ENCODE peak calls at places on chromosome 12, in six cellular contexts. One of them, this sample, is unnamed.

GRCh38 chr12:109934026-109934425 is 34.0 kb downstream of the TCHP start:
- DNase-seq in coronary artery: no peak
- DNase-seq in stomach: no peak
- DNase-seq in progenitor cell of endocrine pancreas: no peak
- DNase-seq in K562: no peak
- DNase-seq in cardiac muscle cell: peak; percentile 37
- DNase-seq in this sample: no peak

GRCh38 chr12:7150356-7150755 is 20.2 kb downstream of the CLSTN3 start:
- DNase-seq in progenitor cell of endocrine pancreas: no peak
- DNase-seq in stomach: no peak
- DNase-seq in cardiac muscle cell: no peak
- DNase-seq in coronary artery: no peak
- DNase-seq in K562: no peak
- DNase-seq in this sample: no peak

GRCh38 chr12:99505805-99506204 is 141.7 kb upstream of the GARIN6 start:
- DNase-seq in coronary artery: no peak
- DNase-seq in stomach: no peak
- DNase-seq in cardiac muscle cell: no peak
- DNase-seq in K562: no peak
- DNase-seq in progenitor cell of endocrine pancreas: no peak
- DNase-seq in this sample: no peak

GRCh38 chr12:42201061-42201460 is 37.0 kb downstream of the YAF2 start:
- DNase-seq in cardiac muscle cell: no peak
- DNase-seq in K562: no peak
- DNase-seq in coronary artery: no peak
- DNase-seq in progenitor cell of endocrine pancreas: no peak
- DNase-seq in stomach: no peak
- DNase-seq in this sample: no peak

GRCh38 chr12:15435597-15435996 is 113.3 kb downstream of the PTPRO start:
- DNase-seq in coronary artery: no peak
- DNase-seq in cardiac muscle cell: peak; percentile 7
- DNase-seq in K562: no peak
- DNase-seq in progenitor cell of endocrine pancreas: no peak
- DNase-seq in stomach: no peak
- DNase-seq in this sample: no peak

GRCh38 chr12:67469666-67470065 is 178.9 kb upstream of the DYRK2 start:
- DNase-seq in stomach: no peak
- DNase-seq in progenitor cell of endocrine pancreas: no peak
- DNase-seq in cardiac muscle cell: peak; percentile 30
- DNase-seq in K562: no peak
- DNase-seq in coronary artery: no peak
- DNase-seq in this sample: peak; percentile 29

GRCh38 chr12:120940799-120941198 is 36.6 kb upstream of the SPPL3 start:
- DNase-seq in stomach: no peak
- DNase-seq in cardiac muscle cell: peak; percentile 39
- DNase-seq in K562: no peak
- DNase-seq in coronary artery: no peak
- DNase-seq in progenitor cell of endocrine pancreas: no peak
- DNase-seq in this sample: no peak

GRCh38 chr12:85923767-85924331 is 49.8 kb downstream of the NTS start:
- DNase-seq in K562: peak; percentile 7
- DNase-seq in progenitor cell of endocrine pancreas: no peak
- DNase-seq in cardiac muscle cell: peak; percentile 55
- DNase-seq in coronary artery: no peak
- DNase-seq in stomach: no peak
- DNase-seq in this sample: no peak

GRCh38 chr12:68067762-68068376 is 78.6 kb downstream of the IFNG-AS1 start:
- DNase-seq in K562: peak; percentile 10
- DNase-seq in cardiac muscle cell: peak; percentile 1
- DNase-seq in stomach: no peak
- DNase-seq in progenitor cell of endocrine pancreas: no peak
- DNase-seq in coronary artery: no peak
- DNase-seq in this sample: no peak

GRCh38 chr12:47991106-47991550 is 13.1 kb downstream of the COL2A1 start:
- DNase-seq in progenitor cell of endocrine pancreas: no peak
- DNase-seq in stomach: no peak
- DNase-seq in K562: no peak
- DNase-seq in coronary artery: no peak
- DNase-seq in cardiac muscle cell: no peak
- DNase-seq in this sample: no peak

GRCh38 chr12:95017482-95017881 is 14.0 kb upstream of the NDUFA12 start:
- DNase-seq in K562: no peak
- DNase-seq in cardiac muscle cell: no peak
- DNase-seq in coronary artery: no peak
- DNase-seq in stomach: no peak
- DNase-seq in progenitor cell of endocrine pancreas: no peak
- DNase-seq in this sample: no peak

GRCh38 chr12:89970646-89971192 is 262.1 kb upstream of the ATP2B1 start:
- DNase-seq in stomach: no peak
- DNase-seq in cardiac muscle cell: no peak
- DNase-seq in K562: no peak
- DNase-seq in progenitor cell of endocrine pancreas: no peak
- DNase-seq in coronary artery: no peak
- DNase-seq in this sample: no peak

GRCh38 chr12:120662879-120663278 is 22.5 kb downstream of the CABP1 start:
- DNase-seq in coronary artery: no peak
- DNase-seq in progenitor cell of endocrine pancreas: no peak
- DNase-seq in stomach: no peak
- DNase-seq in cardiac muscle cell: no peak
- DNase-seq in K562: no peak
- DNase-seq in this sample: no peak

GRCh38 chr12:9389796-9390195 is 181.6 kb upstream of the PZP start:
- DNase-seq in progenitor cell of endocrine pancreas: no peak
- DNase-seq in coronary artery: no peak
- DNase-seq in stomach: no peak
- DNase-seq in K562: no peak
- DNase-seq in cardiac muscle cell: no peak
- DNase-seq in this sample: no peak

GRCh38 chr12:53966385-53967133 is 6.4 kb upstream of the HOXC11 start:
- DNase-seq in progenitor cell of endocrine pancreas: no peak
- DNase-seq in stomach: no peak
- DNase-seq in coronary artery: no peak
- DNase-seq in cardiac muscle cell: no peak
- DNase-seq in K562: no peak
- DNase-seq in this sample: no peak

GRCh38 chr12:100672075-100672592 is 98.7 kb downstream of the GAS2L3 start:
- DNase-seq in K562: peak; percentile 62
- DNase-seq in cardiac muscle cell: no peak
- DNase-seq in progenitor cell of endocrine pancreas: no peak
- DNase-seq in stomach: no peak
- DNase-seq in coronary artery: no peak
- DNase-seq in this sample: peak; percentile 15

GRCh38 chr12:53892760-53893159 is 45.9 kb upstream of the HOXC13 start:
- DNase-seq in stomach: no peak
- DNase-seq in coronary artery: no peak
- DNase-seq in cardiac muscle cell: no peak
- DNase-seq in K562: no peak
- DNase-seq in progenitor cell of endocrine pancreas: no peak
- DNase-seq in this sample: no peak

GRCh38 chr12:89208661-89209096 is 143.6 kb downstream of the DUSP6 start:
- DNase-seq in progenitor cell of endocrine pancreas: no peak
- DNase-seq in cardiac muscle cell: peak; percentile 70
- DNase-seq in stomach: no peak
- DNase-seq in coronary artery: no peak
- DNase-seq in K562: no peak
- DNase-seq in this sample: no peak

GRCh38 chr12:8156845-8157244 is at the start of gene ZNF705A:
- DNase-seq in K562: no peak
- DNase-seq in coronary artery: no peak
- DNase-seq in cardiac muscle cell: peak; percentile 63
- DNase-seq in progenitor cell of endocrine pancreas: no peak
- DNase-seq in stomach: no peak
- DNase-seq in this sample: no peak

GRCh38 chr12:93179792-93180191 is 197.9 kb upstream of the NUDT4 start:
- DNase-seq in progenitor cell of endocrine pancreas: no peak
- DNase-seq in stomach: no peak
- DNase-seq in K562: no peak
- DNase-seq in cardiac muscle cell: no peak
- DNase-seq in coronary artery: no peak
- DNase-seq in this sample: peak; percentile 22

GRCh38 chr12:106386836-106387555 is 29.4 kb downstream of the POLR3B start:
- DNase-seq in stomach: no peak
- DNase-seq in progenitor cell of endocrine pancreas: no peak
- DNase-seq in cardiac muscle cell: peak; percentile 24
- DNase-seq in coronary artery: no peak
- DNase-seq in K562: no peak
- DNase-seq in this sample: no peak

GRCh38 chr12:44571031-44571550 is 305.0 kb downstream of the NELL2 start:
- DNase-seq in stomach: no peak
- DNase-seq in coronary artery: no peak
- DNase-seq in cardiac muscle cell: no peak
- DNase-seq in K562: no peak
- DNase-seq in progenitor cell of endocrine pancreas: no peak
- DNase-seq in this sample: no peak

GRCh38 chr12:3116106-3116898 is 39.1 kb downstream of the TSPAN9 start:
- DNase-seq in stomach: no peak
- DNase-seq in progenitor cell of endocrine pancreas: no peak
- DNase-seq in K562: no peak
- DNase-seq in coronary artery: no peak
- DNase-seq in cardiac muscle cell: no peak
- DNase-seq in this sample: no peak

GRCh38 chr12:60475825-60476224 is 880.0 kb downstream of the SLC16A7 start:
- DNase-seq in progenitor cell of endocrine pancreas: no peak
- DNase-seq in K562: no peak
- DNase-seq in cardiac muscle cell: no peak
- DNase-seq in stomach: no peak
- DNase-seq in coronary artery: no peak
- DNase-seq in this sample: no peak

GRCh38 chr12:79635676-79636075 is 55.1 kb downstream of the PAWR start:
- DNase-seq in cardiac muscle cell: peak; percentile 69
- DNase-seq in stomach: no peak
- DNase-seq in progenitor cell of endocrine pancreas: no peak
- DNase-seq in coronary artery: no peak
- DNase-seq in K562: no peak
- DNase-seq in this sample: no peak

GRCh38 chr12:108403952-108404351 is 64.8 kb upstream of the CMKLR1 start:
- DNase-seq in cardiac muscle cell: no peak
- DNase-seq in stomach: no peak
- DNase-seq in K562: no peak
- DNase-seq in coronary artery: no peak
- DNase-seq in progenitor cell of endocrine pancreas: no peak
- DNase-seq in this sample: no peak

GRCh38 chr12:121404734-121405133 is 4.8 kb downstream of the RNF34 start:
- DNase-seq in stomach: peak; percentile 48
- DNase-seq in K562: no peak
- DNase-seq in coronary artery: no peak
- DNase-seq in cardiac muscle cell: peak; percentile 26
- DNase-seq in progenitor cell of endocrine pancreas: no peak
- DNase-seq in this sample: no peak

GRCh38 chr12:71782007-71782406 is 27.3 kb downstream of the RAB21 start:
- DNase-seq in coronary artery: no peak
- DNase-seq in cardiac muscle cell: no peak
- DNase-seq in stomach: no peak
- DNase-seq in progenitor cell of endocrine pancreas: no peak
- DNase-seq in K562: no peak
- DNase-seq in this sample: no peak

GRCh38 chr12:108205864-108206263 is 76.8 kb downstream of the WSCD2 start:
- DNase-seq in cardiac muscle cell: no peak
- DNase-seq in progenitor cell of endocrine pancreas: no peak
- DNase-seq in stomach: no peak
- DNase-seq in K562: no peak
- DNase-seq in coronary artery: no peak
- DNase-seq in this sample: no peak

GRCh38 chr12:49322708-49323523 is at the start of gene TROAP:
- DNase-seq in cardiac muscle cell: peak; percentile 99
- DNase-seq in progenitor cell of endocrine pancreas: peak; percentile 95
- DNase-seq in K562: peak; percentile 99
- DNase-seq in coronary artery: peak; percentile 98
- DNase-seq in stomach: peak; percentile 97
- DNase-seq in this sample: peak; percentile 98
- TF ChIP-seq CTCF in cardiac muscle cell: no peak
- TF ChIP-seq CTCF in progenitor cell of endocrine pancreas: no peak
- TF ChIP-seq CTCF in K562: no peak
- TF ChIP-seq CTCF in coronary artery: no peak
- TF ChIP-seq CTCF in stomach: no peak
- TF ChIP-seq CTCF in this sample: no peak

DNA sequence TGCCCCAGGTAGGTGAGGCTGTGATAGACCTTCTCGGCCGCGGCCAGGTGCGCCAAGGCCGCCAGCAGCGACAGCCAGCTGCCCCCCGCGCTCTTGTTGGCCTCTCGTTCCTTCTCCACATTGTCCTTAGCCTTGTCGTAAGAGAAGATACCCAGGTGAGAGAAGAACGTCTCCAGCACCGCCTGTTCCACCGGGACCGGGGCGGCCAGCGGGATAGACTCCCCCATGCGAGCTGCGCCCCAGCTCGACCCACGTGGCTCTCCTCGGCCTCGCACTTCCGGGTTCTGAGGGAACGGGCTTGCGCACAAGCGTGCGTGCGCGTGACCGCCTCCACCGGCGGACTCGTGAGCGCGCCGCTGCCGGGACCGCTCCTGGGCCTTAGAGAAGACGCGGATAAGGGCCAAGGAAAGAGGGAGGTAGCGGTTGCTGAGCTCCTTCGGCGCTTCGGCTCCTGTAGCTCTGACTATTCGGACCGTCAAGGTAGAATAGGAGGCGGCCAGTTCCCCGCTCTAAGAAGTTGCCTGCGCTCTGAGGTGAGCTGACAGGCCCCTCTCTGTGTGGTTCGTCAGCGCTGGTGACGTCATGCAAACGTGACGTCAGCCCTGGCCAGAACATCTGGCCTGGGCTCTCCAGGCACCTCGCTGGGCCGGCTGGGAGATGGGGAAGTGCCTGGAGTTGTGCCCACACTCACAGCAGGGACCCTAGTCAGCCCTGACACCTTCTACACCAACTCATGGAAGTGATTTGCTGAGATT is at the start of gene KICS2:
- DNase-seq in progenitor cell of endocrine pancreas: peak; percentile 78
- DNase-seq in coronary artery: peak; percentile 96
- DNase-seq in stomach: peak; percentile 94
- DNase-seq in K562: peak; percentile 92
- DNase-seq in cardiac muscle cell: peak; percentile 97
- DNase-seq in this sample: peak; percentile 92
- TF ChIP-seq CTCF in progenitor cell of endocrine pancreas: no peak
- TF ChIP-seq CTCF in coronary artery: no peak
- TF ChIP-seq CTCF in stomach: no peak
- TF ChIP-seq CTCF in K562: peak; percentile 6
- TF ChIP-seq CTCF in cardiac muscle cell: no peak
- TF ChIP-seq CTCF in this sample: peak; percentile 6

DNA sequence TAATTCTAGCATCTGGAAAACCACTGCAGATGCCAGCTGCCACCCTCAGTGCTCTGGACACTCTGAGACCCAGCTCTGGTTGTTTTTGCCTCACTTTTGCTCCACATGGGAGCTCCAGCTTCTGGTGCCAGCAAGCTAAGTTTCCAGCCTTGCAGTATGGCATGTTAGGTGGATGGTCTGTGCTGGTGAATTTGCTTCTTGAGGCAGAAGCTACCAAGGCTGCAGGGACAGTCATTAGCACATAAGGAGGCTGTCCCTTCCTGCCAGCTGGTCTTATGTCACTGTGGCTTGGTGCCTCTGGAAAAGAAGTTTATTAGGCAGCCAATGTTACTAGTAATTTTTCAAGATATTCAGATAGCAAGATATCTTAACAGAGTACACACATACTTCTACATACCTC is 64.2 kb upstream of the CSRP2 start:
- DNase-seq in progenitor cell of endocrine pancreas: no peak
- DNase-seq in coronary artery: no peak
- DNase-seq in K562: no peak
- DNase-seq in cardiac muscle cell: no peak
- DNase-seq in stomach: no peak
- DNase-seq in this sample: no peak
- TF ChIP-seq CTCF in progenitor cell of endocrine pancreas: no peak
- TF ChIP-seq CTCF in coronary artery: no peak
- TF ChIP-seq CTCF in K562: no peak
- TF ChIP-seq CTCF in cardiac muscle cell: no peak
- TF ChIP-seq CTCF in stomach: no peak
- TF ChIP-seq CTCF in this sample: no peak

GRCh38 chr12:46110928-46111699 is 120.7 kb upstream of the SCAF11 start:
- DNase-seq in K562: no peak
- DNase-seq in stomach: no peak
- DNase-seq in progenitor cell of endocrine pancreas: no peak
- DNase-seq in coronary artery: no peak
- DNase-seq in cardiac muscle cell: no peak
- DNase-seq in this sample: no peak
- TF ChIP-seq CTCF in K562: no peak
- TF ChIP-seq CTCF in stomach: no peak
- TF ChIP-seq CTCF in progenitor cell of endocrine pancreas: peak; percentile 29
- TF ChIP-seq CTCF in coronary artery: no peak
- TF ChIP-seq CTCF in cardiac muscle cell: no peak
- TF ChIP-seq CTCF in this sample: no peak

This sample was measured in heart right ventricle.